ENCODE peak calls at places on chromosomes 16 and 17, in four cellular contexts. One of them, this sample, is unnamed.

GRCh38 chr17:12391468-12391867 is 274.2 kb upstream of the MYOCD start:
- DNase-seq in HepG2: no peak
- DNase-seq in A549: no peak
- DNase-seq in GM12878: no peak
- DNase-seq in this sample: no peak

GRCh38 chr17:2094891-2095535 is 40.1 kb downstream of the HIC1 start:
- DNase-seq in HepG2: peak; percentile 92
- DNase-seq in A549: no peak
- DNase-seq in GM12878: no peak
- DNase-seq in this sample: peak; percentile 37

GRCh38 chr17:60613325-60613724 is 13.3 kb downstream of the PPM1D start:
- DNase-seq in HepG2: no peak
- DNase-seq in A549: no peak
- DNase-seq in GM12878: no peak
- DNase-seq in this sample: no peak

GRCh38 chr16:2912330-2913199 is 834 bp downstream of the FLYWCH1 start:
- DNase-seq in HepG2: peak; percentile 6
- DNase-seq in A549: peak; percentile 28
- DNase-seq in GM12878: no peak
- DNase-seq in this sample: peak; percentile 47

GRCh38 chr17:82029990-82030469 is 1.4 kb upstream of the RAC3 start:
- DNase-seq in GM12878: no peak
- DNase-seq in HepG2: no peak
- DNase-seq in A549: no peak
- DNase-seq in this sample: no peak

GRCh38 chr17:74059471-74059870 is 144.0 kb upstream of the RPL38 start:
- DNase-seq in HepG2: no peak
- DNase-seq in A549: no peak
- DNase-seq in GM12878: no peak
- DNase-seq in this sample: no peak

GRCh38 chr16:69448470-69449193 is 24.2 kb downstream of the CYB5B start:
- DNase-seq in A549: no peak
- DNase-seq in HepG2: no peak
- DNase-seq in GM12878: no peak
- DNase-seq in this sample: peak; percentile 8

GRCh38 chr17:2929881-2930533 is 133.4 kb downstream of the OR1D5 start:
- DNase-seq in A549: peak; percentile 83
- DNase-seq in GM12878: no peak
- DNase-seq in HepG2: peak; percentile 29
- DNase-seq in this sample: peak; percentile 85

GRCh38 chr17:40872416-40872815 is 5.4 kb upstream of the KRT12 start:
- DNase-seq in HepG2: no peak
- DNase-seq in GM12878: no peak
- DNase-seq in A549: no peak
- DNase-seq in this sample: no peak

DNA sequence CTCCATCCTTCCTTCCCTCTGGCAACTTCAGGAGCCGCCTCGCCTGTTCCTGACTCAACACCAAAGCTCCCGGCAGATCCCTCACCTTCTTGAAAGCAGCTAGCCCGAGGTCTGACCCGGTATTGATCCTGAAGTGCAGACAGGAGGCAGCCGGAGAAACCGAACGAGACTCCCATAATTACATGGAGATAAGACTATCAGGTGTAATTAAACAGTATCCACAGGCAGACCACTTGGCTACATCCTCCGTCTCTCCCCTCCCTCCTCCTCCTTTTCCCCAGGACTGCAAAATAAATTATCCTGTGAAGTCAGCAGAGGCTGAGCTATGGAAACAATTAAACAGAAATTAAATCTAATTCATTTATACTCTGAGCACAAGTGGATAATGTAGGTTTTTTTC is 93.0 kb downstream of the RBFOX3 start:
- DNase-seq in A549: no peak
- DNase-seq in GM12878: no peak
- DNase-seq in HepG2: no peak
- DNase-seq in this sample: peak; percentile 87
- TF ChIP-seq CHD2 in A549: no peak
- TF ChIP-seq CHD2 in GM12878: no peak
- TF ChIP-seq CHD2 in HepG2: no peak
- TF ChIP-seq CHD2 in this sample: no peak

DNA sequence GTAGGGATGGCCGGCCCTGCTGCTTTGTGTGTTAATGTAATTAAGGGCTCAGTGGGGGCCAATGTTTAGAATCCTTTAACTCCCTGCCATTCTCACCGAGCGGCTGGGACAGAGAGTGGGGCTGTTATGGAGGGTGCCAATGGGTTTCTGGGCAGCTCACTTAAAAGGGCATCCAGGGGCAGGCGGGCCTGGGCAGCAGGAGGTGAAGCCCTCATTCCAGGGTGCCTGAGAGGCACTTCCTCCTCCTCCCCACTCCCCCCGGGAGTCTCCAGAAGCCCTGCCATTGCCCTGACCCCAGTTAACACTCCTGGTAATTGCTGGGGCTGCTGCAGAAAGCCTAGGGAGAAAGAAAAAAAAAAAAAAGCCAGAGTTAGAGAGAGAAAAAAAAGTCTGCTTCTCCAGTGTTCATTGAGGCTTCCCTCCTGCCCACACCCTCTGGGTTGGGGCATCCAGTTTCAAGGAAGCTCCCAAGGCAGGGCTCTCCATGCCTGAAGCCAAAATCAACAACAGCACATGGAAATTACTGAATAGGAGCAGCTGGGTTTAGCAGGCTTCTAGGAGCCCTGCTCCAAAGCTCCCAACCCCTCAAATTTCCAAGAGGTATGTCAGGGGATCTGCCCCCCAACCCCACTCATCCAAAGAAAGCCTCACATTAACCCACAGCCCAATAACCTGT is 28.0 kb downstream of the CUEDC1 start:
- DNase-seq in A549: no peak
- DNase-seq in GM12878: no peak
- DNase-seq in HepG2: no peak
- DNase-seq in this sample: peak; percentile 45
- TF ChIP-seq CHD2 in A549: no peak
- TF ChIP-seq CHD2 in GM12878: no peak
- TF ChIP-seq CHD2 in HepG2: no peak
- TF ChIP-seq CHD2 in this sample: no peak

GRCh38 chr16:14501331-14502255 is 128.5 kb downstream of the PARN start:
- DNase-seq in HepG2: peak; percentile 92
- DNase-seq in A549: peak; percentile 78
- DNase-seq in GM12878: peak; percentile 50
- DNase-seq in this sample: peak; percentile 42
- TF ChIP-seq CHD2 in HepG2: no peak
- TF ChIP-seq CHD2 in A549: no peak
- TF ChIP-seq CHD2 in GM12878: no peak
- TF ChIP-seq CHD2 in this sample: peak; percentile 43

GRCh38 chr17:71926746-71927398 is 193.9 kb upstream of the SOX9 start:
- DNase-seq in GM12878: no peak
- DNase-seq in A549: no peak
- DNase-seq in HepG2: no peak
- DNase-seq in this sample: no peak
- TF ChIP-seq CHD2 in GM12878: no peak
- TF ChIP-seq CHD2 in A549: no peak
- TF ChIP-seq CHD2 in HepG2: no peak
- TF ChIP-seq CHD2 in this sample: no peak

DNA sequence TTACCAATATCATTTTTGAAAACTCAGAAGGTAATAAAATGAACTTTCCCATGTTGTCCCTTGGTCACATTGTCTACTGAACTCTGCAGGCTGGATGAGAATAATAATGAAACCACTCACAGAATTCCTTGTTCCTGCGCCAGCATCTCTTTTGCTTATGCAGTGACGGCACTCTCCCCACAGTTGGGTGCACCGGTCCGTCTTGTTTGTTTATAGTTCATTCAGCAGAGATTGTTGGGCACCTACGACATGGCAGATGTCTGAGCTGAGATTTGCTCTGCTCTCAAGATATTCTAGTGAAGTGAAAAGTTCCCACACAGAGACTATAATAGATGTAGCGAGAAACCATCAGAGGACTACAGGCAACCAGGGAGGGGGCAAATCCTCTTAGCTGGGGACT is 375.7 kb upstream of the CDH11 start:
- DNase-seq in A549: no peak
- DNase-seq in HepG2: no peak
- DNase-seq in GM12878: no peak
- DNase-seq in this sample: no peak
- TF ChIP-seq CHD2 in A549: no peak
- TF ChIP-seq CHD2 in HepG2: no peak
- TF ChIP-seq CHD2 in GM12878: no peak
- TF ChIP-seq CHD2 in this sample: no peak

DNA sequence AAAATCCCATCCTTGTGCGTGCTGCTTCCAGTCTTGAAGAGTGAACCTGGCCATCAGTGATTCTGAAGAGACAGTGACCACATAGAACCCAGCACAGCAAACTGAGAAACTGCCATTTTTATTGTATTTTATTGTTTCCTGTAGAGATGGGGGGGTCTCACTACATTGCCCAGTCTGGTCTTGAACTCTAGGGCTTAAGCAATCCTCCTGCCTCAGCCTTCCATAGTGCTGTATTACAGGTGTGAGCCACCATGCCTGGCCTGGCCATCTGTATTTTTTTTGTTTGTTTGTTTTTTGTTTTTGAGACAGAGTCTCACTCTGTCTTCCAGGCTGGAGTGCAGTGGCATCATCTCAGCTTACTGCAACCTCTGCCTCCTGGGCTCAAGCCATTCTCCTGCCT is 13.9 kb downstream of the CENPV start:
- DNase-seq in HepG2: no peak
- DNase-seq in A549: no peak
- DNase-seq in GM12878: no peak
- DNase-seq in this sample: no peak
- TF ChIP-seq CHD2 in HepG2: no peak
- TF ChIP-seq CHD2 in A549: no peak
- TF ChIP-seq CHD2 in GM12878: no peak
- TF ChIP-seq CHD2 in this sample: no peak

GRCh38 chr16:81463296-81463890 is 18.8 kb downstream of the CMIP start:
- DNase-seq in HepG2: no peak
- DNase-seq in A549: no peak
- DNase-seq in GM12878: no peak
- DNase-seq in this sample: no peak
- TF ChIP-seq CHD2 in HepG2: no peak
- TF ChIP-seq CHD2 in A549: no peak
- TF ChIP-seq CHD2 in GM12878: no peak
- TF ChIP-seq CHD2 in this sample: no peak

GRCh38 chr16:27404163-27404823 is 2.3 kb downstream of the IL21R start:
- DNase-seq in GM12878: no peak
- DNase-seq in A549: no peak
- DNase-seq in HepG2: no peak
- DNase-seq in this sample: no peak
- TF ChIP-seq CHD2 in GM12878: no peak
- TF ChIP-seq CHD2 in A549: no peak
- TF ChIP-seq CHD2 in HepG2: no peak
- TF ChIP-seq CHD2 in this sample: no peak

GRCh38 chr16:87657621-87658192 is 55.4 kb downstream of the JPH3 start:
- DNase-seq in A549: no peak
- DNase-seq in HepG2: peak; percentile 40
- DNase-seq in GM12878: no peak
- DNase-seq in this sample: no peak
- TF ChIP-seq CHD2 in A549: no peak
- TF ChIP-seq CHD2 in HepG2: no peak
- TF ChIP-seq CHD2 in GM12878: no peak
- TF ChIP-seq CHD2 in this sample: no peak